ENCODE peak calls at places on chromosome 15, in nine cellular contexts. One of them, this sample, is unnamed.

GRCh38 chr15:52288051-52288942 is 7.3 kb downstream of the MYO5C start:
- DNase-seq in retina: no peak
- DNase-seq in T47D: peak
- DNase-seq in neuronal stem cell: no peak
- DNase-seq in germinal center: no peak
- DNase-seq in cardiac muscle cell: no peak
- DNase-seq in hypothalamus: no peak
- DNase-seq in glutamatergic neuron: no peak
- DNase-seq in HCEC 1CT: no peak
- DNase-seq in this sample: no peak

GRCh38 chr15:61186905-61187865 is 41.9 kb downstream of the RORA start:
- DNase-seq in neuronal stem cell: no peak
- DNase-seq in T47D: no peak
- DNase-seq in HCEC 1CT: no peak
- DNase-seq in retina: peak
- DNase-seq in hypothalamus: no peak
- DNase-seq in glutamatergic neuron: no peak
- DNase-seq in germinal center: no peak
- DNase-seq in cardiac muscle cell: peak
- DNase-seq in this sample: no peak

GRCh38 chr15:33448151-33448550 is 137.4 kb downstream of the RYR3 start:
- DNase-seq in hypothalamus: no peak
- DNase-seq in retina: no peak
- DNase-seq in T47D: no peak
- DNase-seq in neuronal stem cell: no peak
- DNase-seq in germinal center: no peak
- DNase-seq in HCEC 1CT: no peak
- DNase-seq in glutamatergic neuron: no peak
- DNase-seq in cardiac muscle cell: no peak
- DNase-seq in this sample: no peak

GRCh38 chr15:53549697-53550315 is 209.7 kb downstream of the WDR72 start:
- DNase-seq in cardiac muscle cell: no peak
- DNase-seq in hypothalamus: no peak
- DNase-seq in glutamatergic neuron: no peak
- DNase-seq in T47D: peak
- DNase-seq in HCEC 1CT: no peak
- DNase-seq in retina: no peak
- DNase-seq in neuronal stem cell: no peak
- DNase-seq in germinal center: no peak
- DNase-seq in this sample: no peak

GRCh38 chr15:70208332-70208731 is 110.6 kb upstream of the TLE3 start:
- DNase-seq in hypothalamus: no peak
- DNase-seq in germinal center: no peak
- DNase-seq in glutamatergic neuron: no peak
- DNase-seq in T47D: no peak
- DNase-seq in HCEC 1CT: no peak
- DNase-seq in neuronal stem cell: no peak
- DNase-seq in cardiac muscle cell: no peak
- DNase-seq in retina: no peak
- DNase-seq in this sample: no peak

GRCh38 chr15:99511529-99511864 is 54.3 kb upstream of the MEF2A start:
- DNase-seq in HCEC 1CT: no peak
- DNase-seq in neuronal stem cell: no peak
- DNase-seq in glutamatergic neuron: no peak
- DNase-seq in T47D: no peak
- DNase-seq in hypothalamus: no peak
- DNase-seq in germinal center: no peak
- DNase-seq in cardiac muscle cell: no peak
- DNase-seq in retina: no peak
- DNase-seq in this sample: no peak

GRCh38 chr15:93231261-93231939 is 142.4 kb upstream of the RGMA start:
- DNase-seq in germinal center: no peak
- DNase-seq in neuronal stem cell: no peak
- DNase-seq in hypothalamus: no peak
- DNase-seq in HCEC 1CT: no peak
- DNase-seq in cardiac muscle cell: no peak
- DNase-seq in glutamatergic neuron: no peak
- DNase-seq in T47D: peak
- DNase-seq in retina: no peak
- DNase-seq in this sample: no peak

GRCh38 chr15:83733206-83733605 is 79.3 kb downstream of the ADAMTSL3 start:
- DNase-seq in T47D: peak
- DNase-seq in retina: no peak
- DNase-seq in cardiac muscle cell: no peak
- DNase-seq in glutamatergic neuron: no peak
- DNase-seq in germinal center: no peak
- DNase-seq in hypothalamus: no peak
- DNase-seq in neuronal stem cell: no peak
- DNase-seq in HCEC 1CT: peak
- DNase-seq in this sample: no peak

GRCh38 chr15:49646891-49647290 is 26.0 kb downstream of the DTWD1 start:
- DNase-seq in T47D: no peak
- DNase-seq in HCEC 1CT: no peak
- DNase-seq in neuronal stem cell: no peak
- DNase-seq in retina: no peak
- DNase-seq in germinal center: no peak
- DNase-seq in cardiac muscle cell: no peak
- DNase-seq in glutamatergic neuron: no peak
- DNase-seq in hypothalamus: no peak
- DNase-seq in this sample: no peak

GRCh38 chr15:88897456-88898194 is 2.3 kb upstream of the HAPLN3 start:
- DNase-seq in glutamatergic neuron: peak
- DNase-seq in retina: peak
- DNase-seq in neuronal stem cell: no peak
- DNase-seq in germinal center: peak
- DNase-seq in HCEC 1CT: peak
- DNase-seq in T47D: peak
- DNase-seq in cardiac muscle cell: peak
- DNase-seq in hypothalamus: peak
- DNase-seq in this sample: peak

GRCh38 chr15:25735550-25736384 is 127.4 kb downstream of the ATP10A start:
- DNase-seq in glutamatergic neuron: no peak
- DNase-seq in neuronal stem cell: no peak
- DNase-seq in cardiac muscle cell: no peak
- DNase-seq in retina: no peak
- DNase-seq in T47D: peak
- DNase-seq in HCEC 1CT: no peak
- DNase-seq in hypothalamus: no peak
- DNase-seq in germinal center: no peak
- DNase-seq in this sample: no peak

GRCh38 chr15:70375006-70375409 is 277.3 kb upstream of the TLE3 start:
- DNase-seq in neuronal stem cell: no peak
- DNase-seq in glutamatergic neuron: no peak
- DNase-seq in germinal center: no peak
- DNase-seq in cardiac muscle cell: no peak
- DNase-seq in retina: no peak
- DNase-seq in hypothalamus: no peak
- DNase-seq in HCEC 1CT: no peak
- DNase-seq in T47D: peak
- DNase-seq in this sample: no peak

GRCh38 chr15:89774492-89774891 is 1.6 kb upstream of the MESP2 start:
- DNase-seq in retina: no peak
- DNase-seq in HCEC 1CT: no peak
- DNase-seq in neuronal stem cell: no peak
- DNase-seq in glutamatergic neuron: no peak
- DNase-seq in T47D: peak
- DNase-seq in cardiac muscle cell: no peak
- DNase-seq in germinal center: no peak
- DNase-seq in hypothalamus: no peak
- DNase-seq in this sample: no peak

GRCh38 chr15:88704791-88705768 is 66.3 kb downstream of the ISG20 start:
- DNase-seq in neuronal stem cell: peak
- DNase-seq in hypothalamus: peak
- DNase-seq in glutamatergic neuron: no peak
- DNase-seq in retina: peak
- DNase-seq in T47D: peak
- DNase-seq in HCEC 1CT: no peak
- DNase-seq in germinal center: no peak
- DNase-seq in cardiac muscle cell: peak
- DNase-seq in this sample: no peak

GRCh38 chr15:33132722-33133345 is 61.7 kb downstream of the FMN1 start:
- DNase-seq in hypothalamus: no peak
- DNase-seq in germinal center: no peak
- DNase-seq in HCEC 1CT: peak
- DNase-seq in glutamatergic neuron: no peak
- DNase-seq in retina: peak
- DNase-seq in cardiac muscle cell: peak
- DNase-seq in neuronal stem cell: peak
- DNase-seq in T47D: peak
- DNase-seq in this sample: no peak

GRCh38 chr15:78280289-78281072 is 16.1 kb downstream of the DNAJA4 start:
- DNase-seq in retina: no peak
- DNase-seq in hypothalamus: no peak
- DNase-seq in cardiac muscle cell: no peak
- DNase-seq in T47D: no peak
- DNase-seq in germinal center: no peak
- DNase-seq in neuronal stem cell: no peak
- DNase-seq in HCEC 1CT: no peak
- DNase-seq in glutamatergic neuron: no peak
- DNase-seq in this sample: no peak

GRCh38 chr15:57259511-57260143 is 116.7 kb upstream of the CGNL1 start:
- DNase-seq in germinal center: no peak
- DNase-seq in T47D: no peak
- DNase-seq in hypothalamus: no peak
- DNase-seq in retina: peak
- DNase-seq in glutamatergic neuron: peak
- DNase-seq in cardiac muscle cell: peak
- DNase-seq in HCEC 1CT: no peak
- DNase-seq in neuronal stem cell: peak
- DNase-seq in this sample: no peak